ENCODE peak calls at places on chromosomes 16 and 17, in seven cellular contexts. J is MM.1S, U is neural progenitor cell, B is neuronal stem cell, W is hepatocyte, Q is astrocyte, C is uterus. M is an unnamed sample.

GRCh38 chr17:38732376-38733314 is 2.5 kb downstream of the CISD3 start:
- DNase-seq in J (no peak), U (no peak), B (no peak), W (no peak), Q (no peak), C (no peak), M (no peak)

GRCh38 chr16:10114411-10114810 is 67.8 kb downstream of the GRIN2A start:
- DNase-seq in J (no peak), U (no peak), B (no peak), W (no peak), Q (peak; percentile 68), C (peak; percentile 33), M (no peak)

GRCh38 chr17:59342681-59343127 is 11.2 kb downstream of the YPEL2 start:
- DNase-seq in J (no peak), U (no peak), B (no peak), W (no peak), Q (no peak), C (no peak), M (no peak)

GRCh38 chr17:27544350-27545131 is 86.4 kb upstream of the LGALS9 start:
- DNase-seq in J (peak; percentile 84), U (no peak), B (no peak), W (no peak), Q (peak; percentile 96), C (no peak), M (no peak)

GRCh38 chr17:80968602-80969029 is 23.0 kb upstream of the CHMP6 start:
- DNase-seq in J (no peak), U (no peak), B (no peak), W (peak; percentile 52), Q (peak; percentile 37), C (peak; percentile 64), M (no peak)

GRCh38 chr16:22900863-22901262 is 86.9 kb downstream of the HS3ST2 start:
- DNase-seq in J (no peak), U (no peak), B (no peak), W (no peak), Q (no peak), C (no peak), M (no peak)

GRCh38 chr16:66193543-66194229 is 172.8 kb upstream of the CDH5 start:
- DNase-seq in J (no peak), U (no peak), B (no peak), W (no peak), Q (no peak), C (no peak), M (no peak)

GRCh38 chr17:74453665-74454196 is 12.7 kb upstream of the CD300A start:
- DNase-seq in J (peak; percentile 83), U (peak; percentile 97), B (no peak), W (no peak), Q (no peak), C (no peak), M (no peak)

GRCh38 chr16:11639925-11640899 is 28.0 kb upstream of the SNN start:
- DNase-seq in J (no peak), U (peak; percentile 45), B (no peak), W (peak; percentile 77), Q (peak; percentile 97), C (peak; percentile 88), M (peak; percentile 90)

GRCh38 chr17:14442798-14443553 is 142.1 kb downstream of the HS3ST3B1 start:
- DNase-seq in J (no peak), U (no peak), B (no peak), W (no peak), Q (no peak), C (no peak), M (no peak)

GRCh38 chr16:11082860-11083388 is 138.6 kb downstream of the CLEC16A start:
- DNase-seq in J (no peak), U (no peak), B (no peak), W (no peak), Q (no peak), C (no peak), M (no peak)

GRCh38 chr16:397736-398332 is 835 bp downstream of the NME4 start:
- DNase-seq in J (peak; percentile 69), U (peak; percentile 91), B (peak; percentile 71), W (peak; percentile 89), Q (peak; percentile 30), C (peak; percentile 70), M (peak; percentile 72)

GRCh38 chr16:397135-397661 is at the start of gene NME4:
- DNase-seq in J (peak; percentile 37), U (peak; percentile 77), B (peak; percentile 42), W (peak; percentile 73), Q (no peak), C (no peak), M (peak; percentile 79)

GRCh38 chr16:400061-400540 is 1.6 kb upstream of the DECR2 start:
- DNase-seq in J (no peak), U (no peak), B (no peak), W (no peak), Q (no peak), C (peak; percentile 20), M (peak; percentile 63)

GRCh38 chr16:399278-400019 is 2.2 kb upstream of the DECR2 start:
- DNase-seq in J (no peak), U (no peak), B (no peak), W (no peak), Q (no peak), C (no peak), M (peak; percentile 47)

DNA sequence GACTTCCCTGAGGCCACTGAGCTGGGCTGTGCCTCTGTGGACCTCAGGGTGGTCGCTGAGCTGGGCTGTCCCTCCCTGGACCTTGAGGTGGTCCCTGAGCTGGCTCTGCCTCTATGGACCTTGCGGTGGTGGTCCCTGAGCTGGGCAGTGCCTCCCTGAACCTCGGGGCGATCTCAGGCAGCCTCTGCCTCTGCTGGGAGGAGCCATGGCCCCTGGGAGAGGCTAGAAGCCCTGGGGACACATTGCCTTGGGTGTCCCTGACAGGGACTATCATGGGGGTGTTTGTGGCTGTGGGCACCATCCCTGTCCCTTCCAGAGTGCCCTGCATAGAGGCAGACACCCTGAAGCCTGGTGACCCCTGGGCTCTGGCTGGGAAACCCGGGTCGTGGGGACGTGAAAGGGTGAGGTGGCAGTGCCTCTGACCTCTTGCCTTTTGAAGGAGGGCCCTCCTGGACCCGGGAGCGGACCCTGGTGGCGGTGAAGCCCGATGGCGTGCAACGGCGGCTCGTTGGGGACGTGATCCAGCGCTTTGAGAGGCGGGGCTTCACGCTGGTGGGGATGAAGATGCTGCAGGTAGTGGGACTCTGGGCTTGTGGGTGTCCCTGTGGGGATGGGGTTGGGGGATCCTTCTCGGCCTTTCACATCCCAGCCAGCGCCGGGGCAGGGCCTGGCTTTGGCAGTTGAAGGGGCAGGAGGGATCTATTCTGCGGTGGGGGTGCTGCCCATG is 1.7 kb downstream of the NME4 start:
- DNase-seq in J (no peak), U (peak; percentile 49), B (no peak), W (no peak), Q (no peak), C (no peak), M (peak; percentile 62)
- H3K4me1 ChIP-seq in J (peaks cover 7% of the 10 kb centered on the region), U (peaks cover 7% of the 10 kb centered on the region), B (peaks cover 9% of the 10 kb centered on the region), W (peaks cover 23% of the 10 kb centered on the region), Q (peaks cover 8% of the 10 kb centered on the region), C (peaks cover 2% of the 10 kb centered on the region), M (no peaks in the 10 kb centered on the region)

GRCh38 chr16:30649725-30650368 is 913 bp upstream of the PRR14 start:
- DNase-seq in J (no peak), U (no peak), B (no peak), W (no peak), Q (no peak), C (no peak), M (peak; percentile 80)
- H3K27ac ChIP-seq in J (peak overlapping the region; percentile 74), U (no peak overlapping the region), B (peak overlapping the region; percentile 27), W (peak overlapping the region; percentile 82), Q (peak overlapping the region; percentile 71), C (peak overlapping the region; percentile 91), M (peak overlapping the region; percentile 94)

GRCh38 chr17:5023588-5024147 is 11.6 kb downstream of the SLC52A1 start:
- DNase-seq in J (no peak), U (no peak), B (no peak), W (no peak), Q (no peak), C (no peak), M (no peak)
- H3K4me3 ChIP-seq in J (no peak overlapping the region), U (no peak overlapping the region), B (no peak overlapping the region), W (no peak overlapping the region), Q (no peak overlapping the region), C (no peak overlapping the region), M (no peak overlapping the region)

DNA sequence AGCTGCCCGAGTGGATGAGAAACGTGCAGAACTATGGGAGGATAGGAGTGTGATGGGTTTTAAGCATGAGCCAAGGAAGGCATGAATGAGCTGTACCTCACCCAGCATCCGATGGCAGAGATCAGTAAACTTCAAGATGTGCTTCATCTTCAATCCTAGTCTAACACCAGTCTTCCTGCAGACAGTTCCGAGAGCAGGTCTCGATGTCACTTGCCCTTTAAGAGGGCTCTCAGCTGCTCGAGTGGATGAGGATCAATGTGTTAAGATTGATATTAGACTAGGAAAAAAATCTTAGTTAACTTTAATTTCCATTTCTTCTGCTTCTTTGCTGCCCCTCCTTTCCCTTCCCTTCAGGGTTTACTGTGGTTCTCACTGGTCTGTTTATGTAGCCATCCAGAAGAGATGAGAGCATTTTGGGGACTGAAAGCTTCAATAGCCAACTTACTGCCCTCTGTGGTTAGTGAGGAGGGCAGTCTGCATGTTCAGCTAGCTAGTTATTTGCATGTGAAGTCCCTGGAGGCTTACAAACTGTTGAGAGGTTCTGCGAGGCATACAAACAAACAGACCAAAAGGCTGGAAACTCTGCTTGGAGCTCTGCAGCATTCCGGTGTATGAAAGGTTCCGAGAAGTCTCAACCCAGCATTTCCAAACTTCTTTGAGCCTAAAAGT is 15.3 kb downstream of the KLHL36 start:
- DNase-seq in J (peak; percentile 24), U (no peak), B (no peak), W (no peak), Q (no peak), C (no peak), M (no peak)
- H3K4me1 ChIP-seq in J (peaks cover 12% of the 10 kb centered on the region), U (peaks cover 12% of the 10 kb centered on the region), B (no peaks in the 10 kb centered on the region), W (no peaks in the 10 kb centered on the region), Q (no peaks in the 10 kb centered on the region), C (no peaks in the 10 kb centered on the region), M (no peaks in the 10 kb centered on the region)